ENCODE peak calls at places on chromosomes 1 and 21, in four cellular contexts. R is RPMI7951, I is H7, D is left ventricle myocardium superior. E is an unnamed sample.

GRCh38 chr1:56469640-56470371 is 109.6 kb downstream of the PLPP3 start:
- DNase-seq in I (no peak), D (no peak), R (peak), E (no peak)

GRCh38 chr1:154404511-154404931 is 622 bp upstream of the IL6R start:
- DNase-seq in I (no peak), R (no peak), D (no peak), E (no peak)

GRCh38 chr1:205440476-205441317 is 15.1 kb downstream of the BLACAT1 start:
- DNase-seq in D (peak), R (peak), I (peak), E (peak)

GRCh38 chr21:44006017-44006624 is 6.0 kb upstream of the TRAPPC10 start:
- DNase-seq in D (peak), I (no peak), R (peak), E (no peak)

GRCh38 chr1:63068626-63069025 is 253.7 kb upstream of the FOXD3 start:
- DNase-seq in R (peak), I (no peak), D (no peak), E (no peak)

GRCh38 chr1:40974945-40975344 is 4.6 kb upstream of the CTPS1 start:
- DNase-seq in D (no peak), I (no peak), R (no peak), E (no peak)

GRCh38 chr1:31855038-31855845 is 39.4 kb upstream of the SPOCD1 start:
- DNase-seq in I (no peak), R (peak), D (no peak), E (no peak)

GRCh38 chr1:203556047-203556851 is 62.3 kb downstream of the OPTC start:
- DNase-seq in I (peak), D (peak), R (peak), E (no peak)

E was measured in CD8-positive, alpha-beta T cell.